ENCODE peak calls at places on chromosomes 12 and 14, in six cellular contexts. F is fibroblast of pulmonary artery, E is B cell, V is lower lobe of right lung, X is cardiac fibroblast, I is lung. G is an unnamed sample.

GRCh38 chr12:42119085-42119633 is 25.5 kb downstream of the GXYLT1 start:
- DNase-seq in F (peak), V (no peak), E (no peak), I (no peak), X (peak), G (no peak)

GRCh38 chr12:89547116-89547515 is 21.3 kb upstream of the POC1B start:
- DNase-seq in I (no peak), E (no peak), F (no peak), V (no peak), X (no peak), G (no peak)

GRCh38 chr12:75533239-75533638 is 21.8 kb upstream of the KRR1 start:
- DNase-seq in E (no peak), F (peak), V (no peak), X (no peak), I (no peak), G (no peak)

GRCh38 chr14:32609388-32609787 is 280.3 kb downstream of the AKAP6 start:
- DNase-seq in F (no peak), X (no peak), I (no peak), E (no peak), V (no peak), G (no peak)

GRCh38 chr12:78406776-78407335 is 457.7 kb upstream of the SYT1 start:
- DNase-seq in E (no peak), F (peak), X (peak), I (no peak), V (no peak), G (peak)

GRCh38 chr12:130951636-130952035 is 2.1 kb upstream of the ADGRD1 start:
- DNase-seq in E (no peak), X (no peak), V (no peak), I (no peak), F (no peak), G (no peak)

GRCh38 chr12:107122452-107122958 is 29.2 kb upstream of the CRY1 start:
- DNase-seq in I (no peak), V (no peak), E (no peak), X (no peak), F (no peak), G (no peak)

GRCh38 chr12:107594995-107595394 is 90.6 kb upstream of the PWP1 start:
- DNase-seq in X (no peak), I (no peak), E (no peak), V (no peak), F (peak), G (no peak)

GRCh38 chr12:131108171-131108955 is 154.7 kb downstream of the ADGRD1 start:
- DNase-seq in X (no peak), V (peak), F (no peak), I (no peak), E (no peak), G (no peak)

GRCh38 chr12:76792828-76793227 is 28.9 kb downstream of the ZDHHC17 start:
- DNase-seq in V (no peak), F (no peak), I (no peak), X (no peak), E (no peak), G (no peak)

GRCh38 chr14:101118746-101119610 is 215.5 kb upstream of the RTL1 start:
- DNase-seq in X (no peak), V (no peak), F (no peak), E (no peak), I (peak), G (no peak)

GRCh38 chr12:82659343-82660207 is 27.1 kb upstream of the TMTC2 start:
- DNase-seq in X (no peak), F (no peak), V (no peak), I (no peak), E (no peak), G (no peak)

GRCh38 chr12:39619660-39620433 is at the start of gene ABCD2:
- DNase-seq in V (peak), I (no peak), E (peak), X (peak), F (peak), G (peak)

GRCh38 chr12:14771651-14772137 is 31.6 kb downstream of the WBP11 start:
- DNase-seq in X (no peak), I (no peak), E (no peak), V (no peak), F (no peak), G (peak)

GRCh38 chr12:79317184-79317847 is 373.4 kb downstream of the PAWR start:
- DNase-seq in E (no peak), I (no peak), V (no peak), F (no peak), X (no peak), G (no peak)

GRCh38 chr14:55599250-55599879 is 19.4 kb downstream of the KTN1 start:
- DNase-seq in V (peak), E (no peak), I (no peak), F (no peak), X (peak), G (no peak)

GRCh38 chr12:24027352-24027751 is 77.9 kb upstream of the SOX5 start:
- DNase-seq in X (no peak), E (no peak), V (no peak), F (no peak), I (no peak), G (no peak)

GRCh38 chr12:24020391-24021163 is 71.1 kb upstream of the SOX5 start:
- DNase-seq in V (no peak), F (no peak), I (no peak), X (no peak), E (no peak), G (no peak)

GRCh38 chr12:24021164-24021502 is 71.7 kb upstream of the SOX5 start:
- DNase-seq in E (no peak), I (no peak), F (no peak), V (no peak), X (no peak), G (no peak)

GRCh38 chr12:24025153-24025798 is 75.8 kb upstream of the SOX5 start:
- DNase-seq in F (peak), V (no peak), X (no peak), E (no peak), I (no peak), G (no peak)
- TF ChIP-seq CTCF in F (peak), V (no peak), X (peak), E (peak), I (no peak), G (peak)

GRCh38 chr12:51695241-51696010 is 104.4 kb downstream of the SCN8A start:
- DNase-seq in V (no peak), E (no peak), F (no peak), I (no peak), X (no peak), G (no peak)
- TF ChIP-seq CTCF in V (no peak), E (no peak), F (no peak), I (no peak), X (no peak), G (no peak)

GRCh38 chr12:12007713-12008231 is 63.0 kb upstream of the BCL2L14 start:
- DNase-seq in E (no peak), F (no peak), I (no peak), V (no peak), X (no peak), G (peak)

GRCh38 chr12:12007001-12007712 is 63.6 kb upstream of the BCL2L14 start:
- DNase-seq in F (no peak), I (no peak), V (no peak), X (no peak), E (no peak), G (peak)

GRCh38 chr12:12010277-12011031 is 60.3 kb upstream of the BCL2L14 start:
- DNase-seq in X (peak), V (peak), E (peak), I (peak), F (peak), G (peak)

GRCh38 chr12:12008232-12008850 is 62.4 kb upstream of the BCL2L14 start:
- DNase-seq in X (no peak), F (no peak), E (no peak), V (no peak), I (no peak), G (peak)

GRCh38 chr12:12008931-12009611 is 61.7 kb upstream of the BCL2L14 start:
- DNase-seq in V (no peak), E (no peak), X (peak), F (peak), I (peak), G (peak)
- TF ChIP-seq CTCF in V (no peak), E (no peak), X (no peak), F (no peak), I (no peak), G (peak)

GRCh38 chr12:60684988-60685655 is 1089.3 kb downstream of the SLC16A7 start:
- DNase-seq in V (no peak), E (no peak), I (no peak), F (no peak), X (no peak), G (no peak)
- TF ChIP-seq CTCF in V (no peak), E (no peak), I (no peak), F (no peak), X (peak), G (no peak)

GRCh38 chr12:52759695-52760094 is 17.4 kb downstream of the KRT76 start:
- DNase-seq in F (no peak), X (no peak), E (no peak), I (no peak), V (no peak), G (no peak)
- TF ChIP-seq CTCF in F (no peak), X (no peak), E (no peak), I (no peak), V (no peak), G (no peak)

DNA sequence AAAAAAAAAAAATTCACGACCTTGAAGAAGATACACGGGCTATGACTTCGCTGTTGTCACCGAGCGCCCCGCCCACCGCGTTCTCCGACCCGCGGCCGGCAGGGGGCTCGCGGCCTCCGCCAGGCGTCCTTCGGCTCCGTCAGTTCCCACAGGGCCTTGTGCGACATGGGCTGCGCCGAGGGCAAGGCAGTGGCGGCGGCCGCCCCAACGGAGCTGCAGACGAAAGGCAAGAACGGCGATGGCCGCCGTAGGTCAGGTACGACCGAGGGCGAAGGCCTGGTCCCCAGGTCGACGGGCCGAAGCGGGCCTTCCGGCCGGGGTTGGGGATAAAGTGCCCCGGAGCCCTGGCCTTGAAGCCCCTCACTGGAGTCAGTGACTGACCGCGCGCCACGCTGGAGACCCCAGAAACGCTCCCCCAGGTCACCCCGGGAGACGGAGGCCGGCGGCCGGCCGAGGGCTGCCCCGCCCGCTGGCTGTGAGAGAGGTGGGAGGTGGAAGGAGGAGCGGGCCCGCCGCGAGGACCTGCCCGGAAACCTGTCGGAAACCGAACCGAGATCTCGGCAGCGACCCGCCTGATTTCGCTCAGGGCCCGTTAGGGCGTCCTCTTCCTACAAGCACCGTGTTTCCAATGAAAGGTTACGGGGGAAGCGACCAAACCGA is at the start of gene TXNRD1:
- DNase-seq in X (peak), I (peak), V (peak), F (peak), E (peak), G (peak)
- TF ChIP-seq CTCF in X (peak), I (peak), V (peak), F (peak), E (peak), G (peak)